ENCODE peak calls at places on chromosome 19, in five cellular contexts. S, P, Z, J and T are unnamed samples. For H3K9me3, the result is how much of the 10 kb centered on the place peaks cover.

GRCh38 chr19:6260912-6261636 is 18.7 kb downstream of the MLLT1 start:
- DNase-seq in S (peak), P (no peak), Z (peak), J (no peak), T (no peak)

GRCh38 chr19:11931051-11931450 is 6.1 kb downstream of the ZNF700 start:
- DNase-seq in S (no peak), P (no peak), Z (no peak), J (no peak), T (no peak)

GRCh38 chr19:45645631-45646344 is 6.6 kb upstream of the EML2 start:
- DNase-seq in S (peak), P (peak), Z (peak), J (peak), T (peak)

GRCh38 chr19:15288146-15288963 is 44.0 kb downstream of the BRD4 start:
- DNase-seq in S (no peak), P (no peak), Z (no peak), J (no peak), T (no peak)

GRCh38 chr19:6018786-6019185 is 40.8 kb upstream of the RANBP3 start:
- DNase-seq in S (no peak), P (no peak), Z (no peak), J (no peak), T (no peak)

GRCh38 chr19:49224856-49225255 is 67.3 kb downstream of the TRPM4 start:
- DNase-seq in S (no peak), P (peak), Z (peak), J (no peak), T (no peak)

GRCh38 chr19:41646589-41647204 is 19.8 kb upstream of the CEACAM4 start:
- DNase-seq in S (no peak), P (no peak), Z (peak), J (no peak), T (no peak)

GRCh38 chr19:5394907-5395505 is 54.4 kb upstream of the PTPRS start:
- DNase-seq in S (no peak), P (no peak), Z (no peak), J (no peak), T (no peak)

GRCh38 chr19:37564624-37565369 is 29.8 kb downstream of the ZNF571 start:
- DNase-seq in S (no peak), P (no peak), Z (no peak), J (no peak), T (no peak)

GRCh38 chr19:7904074-7905020 is 670 bp downstream of the MAP2K7 start:
- DNase-seq in S (peak), P (peak), Z (peak), J (peak), T (no peak)

GRCh38 chr19:5080030-5080644 is 111.2 kb downstream of the KDM4B start:
- DNase-seq in S (no peak), P (no peak), Z (no peak), J (no peak), T (no peak)

GRCh38 chr19:47691782-47692181 is 21.4 kb upstream of the EHD2 start:
- DNase-seq in S (no peak), P (peak), Z (no peak), J (no peak), T (no peak)

GRCh38 chr19:28239270-28239669 is 973.7 kb downstream of the UQCRFS1 start:
- DNase-seq in S (no peak), P (no peak), Z (no peak), J (no peak), T (no peak)

GRCh38 chr19:30645946-30646577 is 273.9 kb downstream of the ZNF536 start:
- DNase-seq in S (no peak), P (no peak), Z (no peak), J (no peak), T (no peak)

GRCh38 chr19:34489175-34489574 is 7.6 kb downstream of the WTIP start:
- DNase-seq in S (no peak), P (peak), Z (no peak), J (no peak), T (no peak)

GRCh38 chr19:35539850-35540249 is 5.6 kb upstream of the TMEM147 start:
- DNase-seq in S (no peak), P (no peak), Z (no peak), J (no peak), T (no peak)

GRCh38 chr19:34165295-34165738 is 7.0 kb upstream of the LSM14A start:
- DNase-seq in S (no peak), P (no peak), Z (no peak), J (no peak), T (no peak)

GRCh38 chr19:35228177-35228930 is at the start of gene FAM187B:
- DNase-seq in S (no peak), P (no peak), Z (no peak), J (no peak), T (no peak)

GRCh38 chr19:13094285-13094595 is 8.4 kb downstream of the LYL1 start:
- DNase-seq in S (peak), P (no peak), Z (no peak), J (no peak), T (no peak)

GRCh38 chr19:48698046-48698445 is 2.3 kb downstream of the FUT2 start:
- DNase-seq in S (no peak), P (no peak), Z (no peak), J (no peak), T (no peak)

GRCh38 chr19:45349430-45349941 is 8.9 kb downstream of the KLC3 start:
- DNase-seq in S (no peak), P (no peak), Z (no peak), J (no peak), T (no peak)

GRCh38 chr19:49210108-49210900 is 52.7 kb downstream of the TRPM4 start:
- DNase-seq in S (peak), P (no peak), Z (peak), J (no peak), T (no peak)

GRCh38 chr19:31770220-31770619 is 421.0 kb upstream of the TSHZ3 start:
- DNase-seq in S (no peak), P (no peak), Z (no peak), J (no peak), T (no peak)

GRCh38 chr19:30023330-30023729 is 81.3 kb downstream of the URI1 start:
- DNase-seq in S (no peak), P (no peak), Z (no peak), J (no peak), T (no peak)

GRCh38 chr19:34994643-34995471 is 5.3 kb upstream of the GRAMD1A start:
- DNase-seq in S (no peak), P (peak), Z (peak), J (peak), T (no peak)

GRCh38 chr19:45911291-45911690 is 3.3 kb downstream of the NANOS2 start:
- DNase-seq in S (no peak), P (no peak), Z (no peak), J (no peak), T (no peak)

GRCh38 chr19:48837081-48837524 is 812 bp upstream of the HSD17B14 start:
- DNase-seq in S (peak), P (peak), Z (peak), J (peak), T (no peak)

GRCh38 chr19:16205205-16206045 is 7.7 kb downstream of the AP1M1 start:
- DNase-seq in S (no peak), P (no peak), Z (no peak), J (peak), T (no peak)

GRCh38 chr19:37986048-37986750 is 79.2 kb downstream of the SIPA1L3 start:
- DNase-seq in S (no peak), P (no peak), Z (no peak), J (no peak), T (no peak)

GRCh38 chr19:48090281-48090802 is 20.3 kb downstream of the PLA2G4C start:
- DNase-seq in S (no peak), P (no peak), Z (no peak), J (no peak), T (no peak)

GRCh38 chr19:5170329-5170745 is 170.3 kb downstream of the PTPRS start:
- DNase-seq in S (no peak), P (no peak), Z (peak), J (no peak), T (no peak)

GRCh38 chr19:46000497-46001246 is 5.4 kb downstream of the CCDC61 start:
- DNase-seq in S (no peak), P (no peak), Z (peak), J (no peak), T (no peak)

GRCh38 chr19:56821209-56821608 is 19.3 kb downstream of the PEG3 start:
- DNase-seq in S (no peak), P (no peak), Z (no peak), J (no peak), T (no peak)

GRCh38 chr19:6745965-6746364 is 6.5 kb downstream of the TRIP10 start:
- DNase-seq in S (no peak), P (no peak), Z (no peak), J (no peak), T (no peak)

GRCh38 chr19:55348317-55349034 is 6.0 kb downstream of the COX6B2 start:
- DNase-seq in S (no peak), P (no peak), Z (no peak), J (no peak), T (no peak)

GRCh38 chr19:55546822-55547614 is 1.7 kb upstream of the SBK3 start:
- DNase-seq in S (peak), P (peak), Z (peak), J (peak), T (peak)

GRCh38 chr19:46410205-46411087 is 2.9 kb downstream of the CCDC8 start:
- DNase-seq in S (no peak), P (no peak), Z (no peak), J (no peak), T (no peak)

GRCh38 chr19:13817018-13817614 is 21.9 kb downstream of the ZSWIM4 start:
- DNase-seq in S (no peak), P (no peak), Z (peak), J (no peak), T (no peak)

GRCh38 chr19:4183967-4184717 is 1.7 kb downstream of the ANKRD24 start:
- DNase-seq in S (no peak), P (peak), Z (no peak), J (no peak), T (no peak)

GRCh38 chr19:19068659-19069509 is 5.1 kb downstream of the SLC25A42 start:
- DNase-seq in S (no peak), P (no peak), Z (no peak), J (no peak), T (no peak)
- H3K27ac ChIP-seq in S (no peak), P (peak), Z (no peak), J (peak), T (no peak)

GRCh38 chr19:40466219-40467006 is at the start of gene SPTBN4:
- DNase-seq in S (peak), P (peak), Z (no peak), J (peak), T (no peak)
- TF ChIP-seq CTCF in S (no peak), P (no peak), Z (no peak), J (no peak), T (no peak)

DNA sequence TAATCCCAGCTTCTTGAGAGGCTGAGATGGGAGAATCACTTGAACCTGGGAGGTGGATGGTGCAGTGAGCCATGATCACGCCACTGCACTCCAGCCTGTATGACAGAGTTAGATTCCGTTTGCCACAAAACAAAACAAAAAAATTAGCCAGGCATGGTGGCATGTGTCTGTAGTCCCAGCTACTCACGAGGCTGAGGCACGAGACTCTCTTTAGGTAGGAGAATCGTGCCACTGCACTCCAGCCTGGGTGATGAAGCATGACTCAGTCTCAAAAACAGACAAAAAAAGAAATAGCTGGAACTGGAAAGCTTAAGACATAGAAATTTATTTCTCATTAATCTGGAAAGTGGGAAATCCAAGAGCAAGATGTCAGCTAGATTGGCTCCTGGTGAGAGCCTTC is 20.2 kb upstream of the ZNF808 start:
- DNase-seq in S (no peak), P (no peak), Z (no peak), J (no peak), T (no peak)
- H3K9me3 ChIP-seq in S (under half), P (under half), Z (under half), J (under half), T (under half)

DNA sequence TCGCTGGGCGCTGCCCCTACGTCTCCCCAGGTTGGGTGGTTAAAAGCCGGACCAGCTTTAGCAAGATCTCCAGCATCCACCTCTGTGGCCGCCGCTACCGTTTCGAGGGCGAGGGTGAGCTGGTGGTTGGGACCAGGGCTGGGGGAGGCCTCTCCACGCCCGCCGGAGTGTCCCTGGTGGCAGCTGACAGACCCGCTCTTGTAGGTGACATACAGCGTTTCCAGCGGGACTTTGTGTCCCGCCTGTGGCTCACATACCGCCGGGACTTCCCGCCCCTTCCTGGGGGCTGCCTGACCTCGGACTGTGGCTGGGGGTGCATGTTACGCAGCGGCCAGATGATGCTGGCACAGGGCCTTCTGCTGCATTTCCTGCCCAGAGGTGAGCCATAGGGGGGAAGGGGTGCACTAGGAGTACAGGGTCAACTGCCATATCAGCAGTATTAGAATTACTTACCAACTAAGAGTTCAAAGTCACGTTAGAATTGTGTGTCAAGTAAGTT is 1.1 kb downstream of the ATG4D start:
- DNase-seq in S (no peak), P (no peak), Z (peak), J (no peak), T (no peak)
- H3K27ac ChIP-seq in S (peak), P (peak), Z (peak), J (peak), T (no peak)

GRCh38 chr19:53432088-53432661 is 391 bp downstream of the ZNF761 start:
- DNase-seq in S (no peak), P (peak), Z (no peak), J (no peak), T (no peak)

DNA sequence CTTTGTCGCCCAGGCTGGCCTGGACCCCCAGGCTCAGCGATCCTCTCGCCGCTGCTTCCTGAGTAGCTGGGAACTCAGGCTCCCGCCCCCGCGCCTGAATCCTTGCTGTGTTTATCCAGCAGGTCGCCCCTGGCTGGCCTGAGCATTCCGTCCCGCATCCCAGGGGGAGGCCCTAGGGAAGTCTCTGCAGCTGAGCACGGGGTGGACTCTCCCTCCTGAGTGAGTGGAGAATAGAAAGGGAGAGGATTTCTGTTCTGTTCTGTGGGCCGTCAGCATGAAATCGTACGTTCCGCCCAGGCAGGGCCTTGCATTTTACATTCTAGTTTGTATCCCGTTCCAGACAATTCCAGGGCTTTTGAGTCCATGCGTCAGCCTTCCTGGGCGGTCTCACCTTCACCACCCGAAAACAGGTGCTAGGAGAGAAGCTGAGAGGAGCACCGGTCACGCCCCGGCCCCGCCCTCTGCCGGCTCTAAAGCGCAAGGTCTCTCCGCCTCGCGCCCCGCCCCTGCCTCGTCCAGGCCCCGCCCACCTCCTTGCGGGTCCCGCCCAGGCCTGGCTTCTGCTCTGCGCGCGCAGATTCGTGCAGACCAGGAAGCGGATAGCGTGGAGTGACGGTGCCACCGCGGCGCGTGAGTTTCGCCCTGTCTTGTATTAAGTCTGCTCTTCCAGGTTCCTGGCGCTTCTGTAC is at the start of gene ZNF761:
- DNase-seq in S (peak), P (peak), Z (peak), J (peak), T (peak)
- TF ChIP-seq CTCF in S (peak), P (no peak), Z (no peak), J (peak), T (peak)

GRCh38 chr19:17861542-17862402 is 2.1 kb downstream of the RPL18A start:
- DNase-seq in S (no peak), P (no peak), Z (no peak), J (no peak), T (no peak)
- H3K9me3 ChIP-seq in S (under half), P (under half), Z (under half), J (under half), T (under half)